ENCODE peak calls at places on chromosomes 11 and 22, in four cellular contexts. U is GM12878, O is K562, L is H1. T is an unnamed sample.

GRCh38 chr11:68461284-68461861 is 821 bp downstream of the PPP6R3 start:
- DNase-seq in L (no peak), O (peak; percentile 68), U (no peak), T (no peak)

GRCh38 chr11:106998126-106998525 is 20.1 kb downstream of the GUCY1A2 start:
- DNase-seq in O (no peak), U (no peak), L (no peak), T (no peak)

GRCh38 chr11:90874971-90875370 is 652.1 kb upstream of the CHORDC1 start:
- DNase-seq in U (no peak), L (no peak), O (no peak), T (no peak)

GRCh38 chr11:62770778-62771143 is 435 bp upstream of the TAF6L start:
- DNase-seq in L (peak; percentile 65), U (no peak), O (peak; percentile 45), T (peak; percentile 24)

GRCh38 chr11:46240371-46240770 is 37.1 kb upstream of the CREB3L1 start:
- DNase-seq in U (no peak), L (no peak), O (no peak), T (no peak)

GRCh38 chr11:74025467-74026166 is 16.7 kb upstream of the UCP3 start:
- DNase-seq in U (no peak), L (no peak), O (no peak), T (no peak)

GRCh38 chr11:450809-451451 is 851 bp downstream of the PTDSS2 start:
- DNase-seq in O (peak; percentile 83), U (no peak), L (no peak), T (peak; percentile 70)

GRCh38 chr22:48228468-48228867 is 1466.0 kb downstream of the TBC1D22A start:
- DNase-seq in O (no peak), U (no peak), L (peak; percentile 23), T (no peak)

GRCh38 chr11:30585892-30586250 is 282 bp downstream of the MPPED2 start:
- DNase-seq in U (no peak), L (no peak), O (no peak), T (no peak)

GRCh38 chr22:19457828-19458428 is 10.4 kb upstream of the C22orf39 start:
- DNase-seq in O (no peak), L (no peak), U (no peak), T (no peak)

GRCh38 chr11:63993100-63993499 is 6.9 kb downstream of the OTUB1 start:
- DNase-seq in U (no peak), O (no peak), L (no peak), T (no peak)

GRCh38 chr22:46897246-46897623 is 134.8 kb downstream of the TBC1D22A start:
- DNase-seq in L (no peak), U (no peak), O (peak; percentile 29), T (no peak)

GRCh38 chr22:43432883-43433415 is 21.1 kb downstream of the MPPED1 start:
- DNase-seq in U (no peak), L (no peak), O (no peak), T (no peak)

GRCh38 chr11:131064373-131064991 is 148.2 kb upstream of the SNX19 start:
- DNase-seq in L (peak; percentile 93), O (peak; percentile 66), U (peak; percentile 5), T (peak; percentile 42)

GRCh38 chr11:130916910-130917309 is 631 bp upstream of the SNX19 start:
- DNase-seq in O (no peak), L (no peak), U (no peak), T (no peak)

GRCh38 chr22:20624161-20624616 is 116.8 kb downstream of the MED15 start:
- DNase-seq in L (no peak), O (no peak), U (peak; percentile 85), T (no peak)

GRCh38 chr11:6319001-6319878 is 1.1 kb downstream of the CAVIN3 start:
- DNase-seq in O (no peak), L (peak; percentile 73), U (no peak), T (no peak)

GRCh38 chr11:64913171-64913727 is 3.8 kb downstream of the ATG2A start:
- DNase-seq in L (no peak), U (no peak), O (no peak), T (no peak)

GRCh38 chr11:72295471-72295870 is 51.5 kb upstream of the PHOX2A start:
- DNase-seq in L (peak; percentile 26), U (no peak), O (no peak), T (no peak)

GRCh38 chr11:18063131-18063530 is 17.1 kb upstream of the TPH1 start:
- DNase-seq in L (no peak), U (no peak), O (no peak), T (no peak)

GRCh38 chr22:17795661-17796548 is 21.6 kb upstream of the BID start:
- DNase-seq in O (no peak), L (no peak), U (no peak), T (no peak)

GRCh38 chr11:30046211-30046945 is 29.5 kb upstream of the KCNA4 start:
- DNase-seq in U (no peak), O (peak; percentile 4), L (peak; percentile 69), T (no peak)

GRCh38 chr11:119107538-119108150 is 500 bp downstream of the C2CD2L start:
- DNase-seq in U (no peak), O (no peak), L (no peak), T (no peak)

GRCh38 chr11:72575533-72576170 is 98.6 kb downstream of the PDE2A start:
- DNase-seq in O (no peak), L (no peak), U (no peak), T (no peak)

GRCh38 chr11:12163181-12163841 is 52.9 kb downstream of the MICAL2 start:
- DNase-seq in L (no peak), U (no peak), O (no peak), T (peak; percentile 40)

GRCh38 chr11:44632466-44633123 is 67.1 kb downstream of the CD82 start:
- DNase-seq in O (peak; percentile 70), U (no peak), L (peak; percentile 57), T (peak; percentile 49)

GRCh38 chr22:24244144-24244787 is 616 bp downstream of the GGT5 start:
- DNase-seq in U (no peak), L (no peak), O (no peak), T (no peak)

GRCh38 chr11:116725434-116726221 is 47.2 kb downstream of the BUD13 start:
- DNase-seq in U (no peak), O (no peak), L (no peak), T (no peak)

GRCh38 chr22:26671317-26672059 is 14.1 kb downstream of the MIAT start:
- DNase-seq in L (no peak), U (peak; percentile 73), O (no peak), T (no peak)

GRCh38 chr11:34840736-34841386 is 75.3 kb downstream of the APIP start:
- DNase-seq in U (no peak), L (no peak), O (peak; percentile 73), T (peak; percentile 57)

GRCh38 chr22:31676700-31677099 is 14.7 kb upstream of the PISD start:
- DNase-seq in U (peak; percentile 66), O (no peak), L (peak; percentile 94), T (no peak)

GRCh38 chr11:73322111-73322985 is 14.3 kb downstream of the ARHGEF17 start:
- DNase-seq in L (no peak), U (no peak), O (no peak), T (no peak)

GRCh38 chr22:21015051-21016006 is at the start of gene P2RX6:
- DNase-seq in O (peak; percentile 72), U (no peak), L (no peak), T (no peak)

GRCh38 chr11:47443028-47443700 is 5.8 kb downstream of the RAPSN start:
- DNase-seq in L (no peak), U (no peak), O (no peak), T (no peak)

DNA sequence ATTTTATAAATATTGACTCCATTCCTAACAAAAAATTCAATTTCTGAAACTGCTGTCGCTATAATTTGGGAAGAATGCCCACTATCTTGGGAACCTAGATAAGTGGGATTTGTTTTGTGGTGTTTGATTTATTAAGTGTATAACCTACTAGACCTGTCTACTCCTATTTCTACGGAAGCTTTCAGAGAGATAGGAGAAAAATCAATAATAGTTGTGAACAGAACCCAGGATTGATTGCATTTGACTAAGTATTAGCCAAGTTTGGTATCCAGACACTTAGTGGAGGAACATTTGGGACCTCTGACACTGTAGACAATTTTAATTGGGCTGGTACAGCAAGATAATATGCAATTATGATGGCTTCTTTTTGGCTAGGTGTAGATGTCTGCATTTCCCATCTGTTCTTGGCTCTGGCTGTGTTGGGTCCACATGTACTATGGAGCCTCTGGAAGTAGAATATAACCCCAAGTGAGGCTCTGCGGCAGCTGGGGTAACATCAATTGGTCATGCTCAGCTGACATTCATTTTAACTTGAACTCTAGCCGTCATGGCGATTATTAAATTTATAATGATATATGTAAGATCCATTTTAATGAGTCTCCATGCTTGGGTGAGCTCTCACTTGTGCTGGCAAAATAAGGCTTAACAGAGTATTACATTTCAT is 111.5 kb upstream of the E2F8 start:
- DNase-seq in L (no peak), U (no peak), O (no peak), T (no peak)
- TF ChIP-seq CTCF in L (no peak), U (no peak), O (no peak), T (no peak)

DNA sequence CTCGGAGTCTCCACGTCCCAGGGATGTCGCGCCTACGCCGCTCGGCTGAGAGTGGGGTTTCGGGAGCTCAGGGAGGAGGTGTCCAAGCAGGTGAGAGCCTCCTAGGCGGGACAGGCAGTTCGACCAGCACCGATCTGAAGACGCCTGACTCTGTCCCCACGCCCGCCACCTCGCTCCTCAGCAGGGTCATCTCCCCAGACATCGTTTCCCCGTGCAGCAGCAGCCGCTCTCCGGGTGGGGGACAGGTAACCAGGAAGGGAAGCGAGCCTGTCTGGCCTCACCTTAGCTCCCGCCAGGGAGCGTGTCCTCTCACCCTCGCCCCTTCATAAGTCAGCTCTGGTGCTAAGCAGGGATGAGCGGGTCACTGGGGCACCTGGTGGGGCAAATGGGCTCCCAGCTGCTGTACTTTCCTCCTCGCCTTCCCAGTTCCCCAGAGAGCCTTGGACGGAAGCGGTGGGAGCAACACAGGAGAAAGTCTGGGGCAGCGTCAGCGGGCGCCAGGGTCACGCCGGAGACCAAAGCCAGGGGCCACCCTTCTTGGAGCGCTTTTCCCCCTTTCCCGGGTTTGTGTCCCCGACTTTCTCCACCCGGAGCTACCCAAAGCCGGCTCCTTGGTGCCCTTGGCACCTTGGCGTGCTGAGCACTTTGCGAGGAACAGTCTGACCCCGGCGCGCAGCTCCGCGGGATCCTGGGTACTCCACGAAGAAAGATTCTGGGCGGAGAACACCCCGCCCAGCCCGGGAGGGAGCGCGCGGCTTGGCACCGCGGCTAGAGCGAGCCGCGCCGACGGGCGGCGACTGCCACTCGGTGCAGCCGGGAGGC is 1.6 kb downstream of the SPON1 start:
- DNase-seq in O (no peak), U (no peak), L (peak; percentile 78), T (no peak)
- TF ChIP-seq EZH2 in O (no peak), U (no peak), L (peak; percentile 82), T (no peak)

DNA sequence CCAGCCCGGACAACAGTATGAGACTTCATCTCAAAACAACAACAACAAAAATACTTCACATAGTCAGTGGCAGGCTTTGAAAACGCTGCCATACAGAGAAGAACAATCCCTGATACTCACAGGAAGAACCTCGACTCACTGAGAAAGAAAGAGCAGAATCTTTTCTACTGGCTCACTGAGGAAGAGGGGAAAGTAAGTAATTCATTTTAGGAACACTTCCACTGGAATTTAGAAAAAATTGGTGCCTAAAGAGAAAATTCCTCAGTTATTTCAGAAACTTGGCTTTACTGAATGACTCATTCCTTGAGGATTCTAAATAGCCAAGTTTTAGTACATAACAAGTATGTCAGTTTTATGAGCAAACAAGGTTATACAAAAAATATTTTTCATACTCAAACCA is 12.3 kb downstream of the NARS2 start:
- DNase-seq in U (no peak), L (no peak), O (no peak), T (no peak)
- TF ChIP-seq BRCA1 in U (no peak), L (no peak), O (no peak), T (no peak)

DNA sequence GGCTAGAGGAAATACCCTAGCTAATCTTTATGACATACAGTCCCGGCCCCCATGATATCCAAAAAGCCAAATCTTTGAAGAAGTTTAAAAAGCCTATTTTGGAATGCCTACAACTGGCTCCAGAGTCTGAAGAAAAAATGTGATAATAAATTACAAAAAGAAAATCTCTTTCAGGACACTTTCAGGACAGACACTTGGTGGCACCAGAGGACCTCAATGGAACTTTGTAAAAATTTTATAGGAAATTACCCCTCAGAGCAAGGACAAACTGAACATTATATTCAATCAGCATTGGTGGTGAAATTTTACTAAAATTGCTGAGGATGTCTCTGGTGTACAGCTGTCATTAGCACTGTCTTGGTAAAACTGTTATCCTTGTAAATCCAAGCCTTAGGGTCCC is 81.0 kb downstream of the CCDC73 start:
- DNase-seq in O (no peak), U (no peak), L (no peak), T (no peak)
- TF ChIP-seq CTCF in O (peak; percentile 61), U (peak; percentile 19), L (peak; percentile 32), T (peak; percentile 21)